ENCODE peak calls at places on chromosomes 7 and 10, in five cellular contexts. One of them, this sample, is unnamed.

GRCh38 chr10:48770558-48771089 is 86.0 kb downstream of the WDFY4 start:
- DNase-seq in bronchial epithelial cell: no peak
- DNase-seq in fibroblast of mammary gland: no peak
- DNase-seq in heart left ventricle: no peak
- DNase-seq in thoracic aorta: no peak
- DNase-seq in this sample: no peak

GRCh38 chr10:74177140-74177677 is 26.2 kb downstream of the ADK start:
- DNase-seq in thoracic aorta: no peak
- DNase-seq in fibroblast of mammary gland: peak
- DNase-seq in bronchial epithelial cell: peak
- DNase-seq in heart left ventricle: no peak
- DNase-seq in this sample: no peak

GRCh38 chr7:44322631-44323363 is 2.6 kb downstream of the CAMK2B start:
- DNase-seq in fibroblast of mammary gland: no peak
- DNase-seq in bronchial epithelial cell: no peak
- DNase-seq in thoracic aorta: no peak
- DNase-seq in heart left ventricle: peak
- DNase-seq in this sample: no peak

GRCh38 chr10:28810062-28810870 is 132.9 kb downstream of the BAMBI start:
- DNase-seq in bronchial epithelial cell: no peak
- DNase-seq in fibroblast of mammary gland: no peak
- DNase-seq in thoracic aorta: no peak
- DNase-seq in heart left ventricle: no peak
- DNase-seq in this sample: peak

GRCh38 chr7:114711244-114711643 is 210.7 kb upstream of the MDFIC start:
- DNase-seq in fibroblast of mammary gland: no peak
- DNase-seq in heart left ventricle: no peak
- DNase-seq in bronchial epithelial cell: peak
- DNase-seq in thoracic aorta: no peak
- DNase-seq in this sample: no peak

GRCh38 chr7:108395442-108395841 is 60.8 kb downstream of the NRCAM start:
- DNase-seq in fibroblast of mammary gland: no peak
- DNase-seq in thoracic aorta: no peak
- DNase-seq in bronchial epithelial cell: no peak
- DNase-seq in heart left ventricle: no peak
- DNase-seq in this sample: no peak

GRCh38 chr7:93228302-93228701 is 2.0 kb upstream of the HEPACAM2 start:
- DNase-seq in fibroblast of mammary gland: peak
- DNase-seq in heart left ventricle: no peak
- DNase-seq in bronchial epithelial cell: peak
- DNase-seq in thoracic aorta: no peak
- DNase-seq in this sample: peak

GRCh38 chr10:123147635-123148413 is at the start of gene HMX2:
- DNase-seq in thoracic aorta: no peak
- DNase-seq in bronchial epithelial cell: no peak
- DNase-seq in fibroblast of mammary gland: no peak
- DNase-seq in heart left ventricle: no peak
- DNase-seq in this sample: no peak

GRCh38 chr7:111210996-111211395 is 120.1 kb downstream of the LRRN3 start:
- DNase-seq in thoracic aorta: no peak
- DNase-seq in bronchial epithelial cell: no peak
- DNase-seq in fibroblast of mammary gland: peak
- DNase-seq in heart left ventricle: no peak
- DNase-seq in this sample: peak

GRCh38 chr10:11513727-11514126 is 97.7 kb downstream of the USP6NL start:
- DNase-seq in heart left ventricle: no peak
- DNase-seq in fibroblast of mammary gland: no peak
- DNase-seq in thoracic aorta: no peak
- DNase-seq in bronchial epithelial cell: no peak
- DNase-seq in this sample: no peak

GRCh38 chr10:69901623-69902505 is 100.2 kb downstream of the COL13A1 start:
- DNase-seq in fibroblast of mammary gland: peak
- DNase-seq in thoracic aorta: peak
- DNase-seq in heart left ventricle: no peak
- DNase-seq in bronchial epithelial cell: peak
- DNase-seq in this sample: peak

GRCh38 chr7:7617550-7617949 is 23.0 kb upstream of the UMAD1 start:
- DNase-seq in fibroblast of mammary gland: no peak
- DNase-seq in thoracic aorta: no peak
- DNase-seq in bronchial epithelial cell: no peak
- DNase-seq in heart left ventricle: no peak
- DNase-seq in this sample: no peak

GRCh38 chr7:115230882-115231508 is 309.1 kb downstream of the MDFIC start:
- DNase-seq in bronchial epithelial cell: peak
- DNase-seq in fibroblast of mammary gland: peak
- DNase-seq in heart left ventricle: peak
- DNase-seq in thoracic aorta: no peak
- DNase-seq in this sample: peak

GRCh38 chr10:91616124-91616523 is 16.7 kb downstream of the PPP1R3C start:
- DNase-seq in fibroblast of mammary gland: peak
- DNase-seq in bronchial epithelial cell: no peak
- DNase-seq in heart left ventricle: no peak
- DNase-seq in thoracic aorta: no peak
- DNase-seq in this sample: no peak

GRCh38 chr10:69686866-69687265 is 56.8 kb downstream of the FAM241B start:
- DNase-seq in bronchial epithelial cell: no peak
- DNase-seq in fibroblast of mammary gland: no peak
- DNase-seq in thoracic aorta: no peak
- DNase-seq in heart left ventricle: no peak
- DNase-seq in this sample: no peak

GRCh38 chr7:132776105-132776504 is 199.8 kb upstream of the PLXNA4 start:
- DNase-seq in heart left ventricle: no peak
- DNase-seq in fibroblast of mammary gland: no peak
- DNase-seq in bronchial epithelial cell: no peak
- DNase-seq in thoracic aorta: no peak
- DNase-seq in this sample: no peak

GRCh38 chr10:68957654-68958053 is 1.7 kb downstream of the DDX21 start:
- DNase-seq in thoracic aorta: no peak
- DNase-seq in heart left ventricle: no peak
- DNase-seq in bronchial epithelial cell: no peak
- DNase-seq in fibroblast of mammary gland: peak
- DNase-seq in this sample: peak

GRCh38 chr7:23012186-23012585 is 1.7 kb downstream of the HYCC1 start:
- DNase-seq in thoracic aorta: no peak
- DNase-seq in bronchial epithelial cell: no peak
- DNase-seq in fibroblast of mammary gland: no peak
- DNase-seq in heart left ventricle: no peak
- DNase-seq in this sample: no peak

GRCh38 chr7:121459148-121459547 is 63.0 kb upstream of the FAM3C start:
- DNase-seq in bronchial epithelial cell: no peak
- DNase-seq in fibroblast of mammary gland: no peak
- DNase-seq in heart left ventricle: no peak
- DNase-seq in thoracic aorta: no peak
- DNase-seq in this sample: no peak

GRCh38 chr7:116167177-116167576 is 43.2 kb upstream of the TES start:
- DNase-seq in heart left ventricle: no peak
- DNase-seq in thoracic aorta: no peak
- DNase-seq in fibroblast of mammary gland: no peak
- DNase-seq in bronchial epithelial cell: no peak
- DNase-seq in this sample: no peak

GRCh38 chr7:122438492-122438891 is 133.9 kb upstream of the FEZF1 start:
- DNase-seq in thoracic aorta: no peak
- DNase-seq in fibroblast of mammary gland: no peak
- DNase-seq in bronchial epithelial cell: no peak
- DNase-seq in heart left ventricle: no peak
- DNase-seq in this sample: no peak

GRCh38 chr7:38813797-38814196 is 95.2 kb downstream of the VPS41 start:
- DNase-seq in heart left ventricle: no peak
- DNase-seq in thoracic aorta: no peak
- DNase-seq in bronchial epithelial cell: no peak
- DNase-seq in fibroblast of mammary gland: no peak
- DNase-seq in this sample: no peak

GRCh38 chr7:35556532-35557471 is 138.1 kb downstream of the HERPUD2 start:
- DNase-seq in heart left ventricle: no peak
- DNase-seq in thoracic aorta: no peak
- DNase-seq in bronchial epithelial cell: no peak
- DNase-seq in fibroblast of mammary gland: no peak
- DNase-seq in this sample: no peak

DNA sequence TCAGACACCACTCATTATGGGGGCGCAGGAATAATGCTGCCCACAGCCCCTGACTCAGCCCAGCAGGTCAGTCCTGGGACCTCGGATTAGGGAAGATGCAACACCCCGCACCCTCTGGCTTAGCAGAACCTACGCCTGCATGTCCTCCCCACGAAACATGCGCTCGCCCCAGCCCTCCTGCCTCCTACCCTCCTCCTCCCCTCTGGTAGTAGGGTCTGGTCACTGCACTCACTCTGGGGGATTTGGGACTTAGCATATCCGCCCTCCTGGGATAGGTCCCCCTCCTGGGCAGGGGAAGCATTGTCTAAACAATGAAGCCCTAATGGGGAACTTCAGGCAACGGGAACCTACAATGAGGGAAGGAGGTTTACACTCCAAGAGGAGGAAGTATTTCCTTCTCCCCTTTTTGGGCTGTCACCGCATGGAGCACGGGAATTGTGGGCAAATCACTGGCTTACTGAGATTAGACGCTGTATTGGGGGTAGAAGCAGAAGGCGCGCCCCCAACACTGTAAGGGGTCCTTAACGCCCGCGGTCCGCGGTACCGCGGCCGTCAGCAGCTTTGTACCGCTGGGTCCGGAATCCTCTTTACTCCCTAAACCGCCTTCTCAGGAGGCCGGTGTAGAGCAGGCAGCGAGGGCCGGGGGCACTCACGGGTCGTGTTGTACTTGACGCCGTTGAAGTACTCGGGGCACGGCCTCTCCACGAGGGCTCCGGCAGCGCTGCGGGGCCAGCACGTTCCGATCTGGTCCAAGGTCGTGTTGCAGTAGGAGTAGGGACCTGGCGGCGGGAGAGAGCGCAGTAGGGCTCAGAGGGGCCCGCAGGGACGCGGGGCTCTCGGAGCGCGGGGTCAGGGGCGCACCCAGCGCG is 760 bp downstream of the CRHR2 start:
- DNase-seq in bronchial epithelial cell: no peak
- DNase-seq in heart left ventricle: no peak
- DNase-seq in thoracic aorta: no peak
- DNase-seq in fibroblast of mammary gland: no peak
- DNase-seq in this sample: no peak
- H3K4me3 ChIP-seq in bronchial epithelial cell: no peak
- H3K4me3 ChIP-seq in heart left ventricle: peak
- H3K4me3 ChIP-seq in thoracic aorta: peak
- H3K4me3 ChIP-seq in fibroblast of mammary gland: no peak
- H3K4me3 ChIP-seq in this sample: no peak

GRCh38 chr10:113320980-113321379 is 231.9 kb upstream of the HABP2 start:
- DNase-seq in thoracic aorta: no peak
- DNase-seq in heart left ventricle: peak
- DNase-seq in fibroblast of mammary gland: no peak
- DNase-seq in bronchial epithelial cell: no peak
- DNase-seq in this sample: no peak

GRCh38 chr10:113323985-113324384 is 228.9 kb upstream of the HABP2 start:
- DNase-seq in fibroblast of mammary gland: no peak
- DNase-seq in bronchial epithelial cell: no peak
- DNase-seq in thoracic aorta: no peak
- DNase-seq in heart left ventricle: no peak
- DNase-seq in this sample: no peak

GRCh38 chr10:113329121-113329596 is 223.7 kb upstream of the HABP2 start:
- DNase-seq in heart left ventricle: no peak
- DNase-seq in fibroblast of mammary gland: peak
- DNase-seq in bronchial epithelial cell: peak
- DNase-seq in thoracic aorta: no peak
- DNase-seq in this sample: peak

GRCh38 chr10:113322843-113323242 is 230.0 kb upstream of the HABP2 start:
- DNase-seq in heart left ventricle: peak
- DNase-seq in thoracic aorta: no peak
- DNase-seq in fibroblast of mammary gland: no peak
- DNase-seq in bronchial epithelial cell: no peak
- DNase-seq in this sample: no peak

GRCh38 chr10:113326160-113327111 is 226.4 kb upstream of the HABP2 start:
- DNase-seq in fibroblast of mammary gland: peak
- DNase-seq in thoracic aorta: peak
- DNase-seq in heart left ventricle: peak
- DNase-seq in bronchial epithelial cell: peak
- DNase-seq in this sample: peak
- TF ChIP-seq CTCF in fibroblast of mammary gland: peak
- TF ChIP-seq CTCF in thoracic aorta: peak
- TF ChIP-seq CTCF in heart left ventricle: no peak
- TF ChIP-seq CTCF in bronchial epithelial cell: no peak
- TF ChIP-seq CTCF in this sample: peak

GRCh38 chr7:76206633-76207032 is 4.9 kb downstream of the SRRM3 start:
- DNase-seq in thoracic aorta: no peak
- DNase-seq in heart left ventricle: no peak
- DNase-seq in bronchial epithelial cell: no peak
- DNase-seq in fibroblast of mammary gland: peak
- DNase-seq in this sample: peak

GRCh38 chr7:76198202-76198601 is 3.5 kb upstream of the SRRM3 start:
- DNase-seq in bronchial epithelial cell: no peak
- DNase-seq in fibroblast of mammary gland: no peak
- DNase-seq in thoracic aorta: no peak
- DNase-seq in heart left ventricle: no peak
- DNase-seq in this sample: no peak

GRCh38 chr7:76201732-76202665 is at the start of gene SRRM3:
- DNase-seq in fibroblast of mammary gland: peak
- DNase-seq in bronchial epithelial cell: peak
- DNase-seq in thoracic aorta: no peak
- DNase-seq in heart left ventricle: peak
- DNase-seq in this sample: peak

GRCh38 chr7:76204147-76204546 is 2.5 kb downstream of the SRRM3 start:
- DNase-seq in bronchial epithelial cell: no peak
- DNase-seq in thoracic aorta: no peak
- DNase-seq in heart left ventricle: no peak
- DNase-seq in fibroblast of mammary gland: no peak
- DNase-seq in this sample: no peak

DNA sequence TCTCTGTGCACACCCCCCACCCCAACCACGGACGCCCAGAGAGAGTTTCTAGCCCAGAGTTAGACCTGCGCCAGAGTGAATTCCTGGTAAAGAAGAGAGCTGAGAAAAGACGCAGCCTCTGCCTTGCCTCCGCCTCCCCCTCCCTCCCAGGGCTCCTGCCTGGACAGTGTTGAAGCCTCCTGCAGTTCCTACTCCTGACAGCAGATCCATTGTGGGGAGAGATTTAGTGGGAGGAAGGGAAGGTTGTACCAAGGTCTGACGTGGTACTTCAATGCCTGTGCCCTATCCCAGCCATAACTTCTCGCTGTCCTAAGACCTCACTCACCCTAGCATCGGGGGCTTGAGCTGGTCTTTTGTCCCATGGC is 952 bp downstream of the SRRM3 start:
- DNase-seq in thoracic aorta: no peak
- DNase-seq in fibroblast of mammary gland: no peak
- DNase-seq in bronchial epithelial cell: no peak
- DNase-seq in heart left ventricle: no peak
- DNase-seq in this sample: no peak
- H3K4me3 ChIP-seq in thoracic aorta: no peak
- H3K4me3 ChIP-seq in fibroblast of mammary gland: no peak
- H3K4me3 ChIP-seq in bronchial epithelial cell: no peak
- H3K4me3 ChIP-seq in heart left ventricle: no peak
- H3K4me3 ChIP-seq in this sample: no peak

GRCh38 chr10:117078168-117078837 is 59.8 kb downstream of the VAX1 start:
- DNase-seq in bronchial epithelial cell: peak
- DNase-seq in heart left ventricle: no peak
- DNase-seq in fibroblast of mammary gland: no peak
- DNase-seq in thoracic aorta: no peak
- DNase-seq in this sample: no peak

GRCh38 chr10:117075064-117075463 is 63.0 kb downstream of the VAX1 start:
- DNase-seq in thoracic aorta: no peak
- DNase-seq in fibroblast of mammary gland: peak
- DNase-seq in heart left ventricle: no peak
- DNase-seq in bronchial epithelial cell: peak
- DNase-seq in this sample: peak

GRCh38 chr10:117071293-117072050 is 66.5 kb upstream of the SHTN1 start:
- DNase-seq in fibroblast of mammary gland: no peak
- DNase-seq in bronchial epithelial cell: no peak
- DNase-seq in heart left ventricle: peak
- DNase-seq in thoracic aorta: no peak
- DNase-seq in this sample: no peak

GRCh38 chr10:117074621-117075020 is 63.4 kb downstream of the VAX1 start:
- DNase-seq in thoracic aorta: no peak
- DNase-seq in bronchial epithelial cell: peak
- DNase-seq in heart left ventricle: no peak
- DNase-seq in fibroblast of mammary gland: no peak
- DNase-seq in this sample: no peak
- TF ChIP-seq CTCF in thoracic aorta: no peak
- TF ChIP-seq CTCF in bronchial epithelial cell: peak
- TF ChIP-seq CTCF in heart left ventricle: no peak
- TF ChIP-seq CTCF in fibroblast of mammary gland: peak
- TF ChIP-seq CTCF in this sample: no peak

This sample was measured in fibroblast of pulmonary artery.